ENCODE peak calls at places on chromosomes 2 and 18, in eight cellular contexts. Z, A, D, H, L, F, Y and O are unnamed samples.

GRCh38 chr2:224669449-224669848 is 46.7 kb downstream of the CCDC195 start:
- DNase-seq in L (no peak), H (no peak), A (no peak), Y (no peak), D (no peak), F (no peak), Z (no peak), O (no peak)

GRCh38 chr2:24350826-24351626 is 9.3 kb downstream of the ITSN2 start:
- DNase-seq in A (no peak), F (no peak), Y (no peak), H (no peak), D (no peak), L (no peak), Z (no peak), O (no peak)

GRCh38 chr2:159090514-159091201 is 122.2 kb downstream of the TANC1 start:
- DNase-seq in Y (no peak), D (no peak), F (peak), A (no peak), L (no peak), Z (peak), H (no peak), O (no peak)

GRCh38 chr2:189124175-189124574 is 55.4 kb downstream of the COL5A2 start:
- DNase-seq in F (no peak), L (no peak), Z (no peak), A (no peak), Y (no peak), D (no peak), H (no peak), O (no peak)

GRCh38 chr2:110114007-110114591 is 1.5 kb downstream of the MALL start:
- DNase-seq in L (no peak), Y (no peak), F (no peak), H (no peak), D (no peak), Z (no peak), A (no peak), O (peak)

GRCh38 chr2:173028671-173029070 is 47.0 kb upstream of the MAP3K20 start:
- DNase-seq in H (no peak), A (no peak), D (no peak), Y (no peak), F (peak), L (no peak), Z (no peak), O (no peak)

GRCh38 chr18:58045265-58046086 is 1.4 kb downstream of the NEDD4L start:
- DNase-seq in H (peak), L (peak), Y (peak), D (peak), Z (peak), A (peak), F (peak), O (peak)

GRCh38 chr2:56474412-56475158 is 290.8 kb downstream of the CCDC85A start:
- DNase-seq in A (peak), Y (no peak), D (peak), H (peak), F (peak), Z (peak), L (no peak), O (peak)

GRCh38 chr2:39618736-39619135 is 47.0 kb upstream of the TMEM178A start:
- DNase-seq in D (no peak), H (no peak), Y (no peak), L (no peak), Z (no peak), A (no peak), F (no peak), O (no peak)

GRCh38 chr18:24231773-24232735 is 93.2 kb downstream of the CABYR start:
- DNase-seq in A (no peak), Y (no peak), H (no peak), F (peak), Z (peak), L (no peak), D (no peak), O (no peak)

GRCh38 chr2:5594288-5594687 is 97.9 kb upstream of the SOX11 start:
- DNase-seq in D (no peak), F (no peak), Y (no peak), H (no peak), Z (no peak), A (no peak), L (no peak), O (no peak)

GRCh38 chr18:35355140-35355618 is 11.0 kb upstream of the ZNF24 start:
- DNase-seq in Y (peak), A (peak), Z (peak), D (peak), H (peak), F (peak), L (peak), O (peak)

GRCh38 chr2:20210462-20210861 is 14.5 kb downstream of the SDC1 start:
- DNase-seq in A (no peak), F (no peak), D (peak), L (no peak), H (no peak), Y (no peak), Z (no peak), O (no peak)

GRCh38 chr2:135546432-135546831 is 15.1 kb downstream of the R3HDM1 start:
- DNase-seq in Z (no peak), A (no peak), L (no peak), H (no peak), Y (no peak), F (no peak), D (no peak), O (no peak)

GRCh38 chr2:223247136-223247535 is 195.1 kb downstream of the KCNE4 start:
- DNase-seq in A (peak), D (no peak), F (peak), Z (peak), Y (no peak), L (no peak), H (peak), O (peak)

GRCh38 chr2:152221870-152222269 is 46.3 kb upstream of the STAM2 start:
- DNase-seq in F (no peak), Z (peak), D (no peak), Y (no peak), H (no peak), A (no peak), L (no peak), O (no peak)

GRCh38 chr2:240811346-240812300 is 8.4 kb downstream of the KIF1A start:
- DNase-seq in F (no peak), D (no peak), L (no peak), H (no peak), A (no peak), Y (peak), Z (no peak), O (no peak)

GRCh38 chr2:201116115-201116958 is at the start of gene CFLAR:
- DNase-seq in Y (peak), F (peak), A (peak), D (peak), H (peak), L (peak), Z (peak), O (peak)

GRCh38 chr2:12502759-12503158 is 214.0 kb upstream of the TRIB2 start:
- DNase-seq in Y (peak), L (peak), D (no peak), F (no peak), H (no peak), A (no peak), Z (no peak), O (no peak)

GRCh38 chr2:11569636-11570035 is 35.8 kb downstream of the GREB1 start:
- DNase-seq in A (no peak), Y (no peak), Z (no peak), F (no peak), H (no peak), L (no peak), D (no peak), O (no peak)

GRCh38 chr2:241334813-241335212 is 19.1 kb downstream of the SEPTIN2 start:
- DNase-seq in Y (no peak), A (no peak), L (no peak), F (no peak), D (no peak), H (no peak), Z (no peak), O (no peak)

GRCh38 chr2:236629961-236630872 is 60.6 kb downstream of the ACKR3 start:
- DNase-seq in Y (no peak), A (no peak), D (peak), F (no peak), Z (no peak), H (no peak), L (peak), O (no peak)

GRCh38 chr2:127597984-127598380 is 48.0 kb upstream of the GPR17 start:
- DNase-seq in D (no peak), L (no peak), H (no peak), A (no peak), Z (no peak), F (peak), Y (no peak), O (no peak)

GRCh38 chr2:173866858-173867620 is 98.1 kb downstream of the SP3 start:
- DNase-seq in Y (no peak), Z (peak), F (no peak), H (no peak), D (no peak), A (no peak), L (no peak), O (no peak)

GRCh38 chr2:219951111-219951510 is 323.7 kb downstream of the SLC4A3 start:
- DNase-seq in A (no peak), Y (no peak), F (no peak), H (no peak), L (no peak), D (no peak), Z (no peak), O (no peak)

GRCh38 chr2:1891971-1892486 is 147.7 kb upstream of the PXDN start:
- DNase-seq in Z (no peak), D (no peak), F (no peak), L (no peak), H (no peak), A (no peak), Y (no peak), O (no peak)

GRCh38 chr2:142642654-142643053 is 234.8 kb upstream of the KYNU start:
- DNase-seq in H (no peak), D (no peak), Z (peak), Y (no peak), A (no peak), F (peak), L (no peak), O (no peak)

GRCh38 chr18:54983041-54983686 is 23.9 kb upstream of the CCDC68 start:
- DNase-seq in L (no peak), F (peak), D (no peak), H (peak), A (peak), Y (no peak), Z (peak), O (peak)